ENCODE peak calls at places on chromosomes 7 and 10, in eight cellular contexts. One of them, this sample, is unnamed.

GRCh38 chr7:66460921-66461361 is 167.7 kb upstream of the KCTD7 start:
- DNase-seq in fibroblast of mammary gland: peak; percentile 11
- DNase-seq in heart right ventricle: no peak
- DNase-seq in cardiac fibroblast: no peak
- DNase-seq in neural progenitor cell: no peak
- DNase-seq in SK-N-SH: no peak
- DNase-seq in GM12865: no peak
- DNase-seq in CD4-positive, CD25-positive, alpha-beta regulatory T cell: no peak
- DNase-seq in this sample: no peak

GRCh38 chr10:71597821-71598498 is 121.6 kb downstream of the C10orf105 start:
- DNase-seq in cardiac fibroblast: peak; percentile 64
- DNase-seq in CD4-positive, CD25-positive, alpha-beta regulatory T cell: no peak
- DNase-seq in fibroblast of mammary gland: peak; percentile 70
- DNase-seq in SK-N-SH: no peak
- DNase-seq in neural progenitor cell: no peak
- DNase-seq in GM12865: peak; percentile 23
- DNase-seq in heart right ventricle: peak; percentile 40
- DNase-seq in this sample: no peak

GRCh38 chr10:126421745-126422144 is 33.5 kb upstream of the ADAM12 start:
- DNase-seq in SK-N-SH: no peak
- DNase-seq in CD4-positive, CD25-positive, alpha-beta regulatory T cell: no peak
- DNase-seq in neural progenitor cell: no peak
- DNase-seq in cardiac fibroblast: peak; percentile 96
- DNase-seq in fibroblast of mammary gland: peak; percentile 99
- DNase-seq in heart right ventricle: no peak
- DNase-seq in GM12865: no peak
- DNase-seq in this sample: peak; percentile 96

GRCh38 chr10:131641898-131642297 is 258.9 kb upstream of the PPP2R2D start:
- DNase-seq in cardiac fibroblast: no peak
- DNase-seq in neural progenitor cell: no peak
- DNase-seq in heart right ventricle: no peak
- DNase-seq in SK-N-SH: no peak
- DNase-seq in GM12865: peak; percentile 22
- DNase-seq in CD4-positive, CD25-positive, alpha-beta regulatory T cell: no peak
- DNase-seq in fibroblast of mammary gland: no peak
- DNase-seq in this sample: no peak

GRCh38 chr10:79347894-79348639 is 798 bp downstream of the PPIF start:
- DNase-seq in fibroblast of mammary gland: peak; percentile 64
- DNase-seq in heart right ventricle: peak; percentile 75
- DNase-seq in cardiac fibroblast: peak; percentile 79
- DNase-seq in GM12865: peak; percentile 90
- DNase-seq in SK-N-SH: peak; percentile 78
- DNase-seq in neural progenitor cell: peak; percentile 29
- DNase-seq in CD4-positive, CD25-positive, alpha-beta regulatory T cell: peak; percentile 59
- DNase-seq in this sample: peak; percentile 38

GRCh38 chr7:135745702-135746312 is 2.8 kb downstream of the FAM180A start:
- DNase-seq in SK-N-SH: no peak
- DNase-seq in CD4-positive, CD25-positive, alpha-beta regulatory T cell: no peak
- DNase-seq in neural progenitor cell: no peak
- DNase-seq in cardiac fibroblast: peak; percentile 96
- DNase-seq in fibroblast of mammary gland: peak; percentile 99
- DNase-seq in heart right ventricle: no peak
- DNase-seq in GM12865: no peak
- DNase-seq in this sample: peak; percentile 83

GRCh38 chr7:92868683-92869293 is 32.4 kb upstream of the CDK6 start:
- DNase-seq in CD4-positive, CD25-positive, alpha-beta regulatory T cell: no peak
- DNase-seq in neural progenitor cell: no peak
- DNase-seq in cardiac fibroblast: no peak
- DNase-seq in GM12865: no peak
- DNase-seq in SK-N-SH: no peak
- DNase-seq in fibroblast of mammary gland: no peak
- DNase-seq in heart right ventricle: no peak
- DNase-seq in this sample: no peak

GRCh38 chr7:136086712-136087111 is 109.6 kb upstream of the MTPN start:
- DNase-seq in CD4-positive, CD25-positive, alpha-beta regulatory T cell: peak; percentile 43
- DNase-seq in fibroblast of mammary gland: peak; percentile 86
- DNase-seq in GM12865: peak; percentile 24
- DNase-seq in cardiac fibroblast: peak; percentile 94
- DNase-seq in neural progenitor cell: peak; percentile 71
- DNase-seq in heart right ventricle: no peak
- DNase-seq in SK-N-SH: peak; percentile 43
- DNase-seq in this sample: peak; percentile 46

GRCh38 chr10:7171825-7172224 is 239.0 kb downstream of the SFMBT2 start:
- DNase-seq in GM12865: no peak
- DNase-seq in fibroblast of mammary gland: no peak
- DNase-seq in CD4-positive, CD25-positive, alpha-beta regulatory T cell: no peak
- DNase-seq in SK-N-SH: no peak
- DNase-seq in neural progenitor cell: no peak
- DNase-seq in heart right ventricle: no peak
- DNase-seq in cardiac fibroblast: no peak
- DNase-seq in this sample: no peak

GRCh38 chr10:88315746-88316145 is 267.4 kb downstream of the RNLS start:
- DNase-seq in SK-N-SH: no peak
- DNase-seq in cardiac fibroblast: no peak
- DNase-seq in fibroblast of mammary gland: peak; percentile 40
- DNase-seq in heart right ventricle: no peak
- DNase-seq in CD4-positive, CD25-positive, alpha-beta regulatory T cell: no peak
- DNase-seq in neural progenitor cell: no peak
- DNase-seq in GM12865: no peak
- DNase-seq in this sample: no peak

GRCh38 chr7:23893942-23894890 is 184.2 kb downstream of the STK31 start:
- DNase-seq in fibroblast of mammary gland: no peak
- DNase-seq in GM12865: peak; percentile 74
- DNase-seq in cardiac fibroblast: peak; percentile 47
- DNase-seq in CD4-positive, CD25-positive, alpha-beta regulatory T cell: no peak
- DNase-seq in heart right ventricle: no peak
- DNase-seq in neural progenitor cell: no peak
- DNase-seq in SK-N-SH: peak; percentile 44
- DNase-seq in this sample: no peak

GRCh38 chr7:101031082-101031481 is 11.2 kb downstream of the MUC17 start:
- DNase-seq in fibroblast of mammary gland: no peak
- DNase-seq in neural progenitor cell: no peak
- DNase-seq in cardiac fibroblast: no peak
- DNase-seq in SK-N-SH: no peak
- DNase-seq in heart right ventricle: no peak
- DNase-seq in GM12865: no peak
- DNase-seq in CD4-positive, CD25-positive, alpha-beta regulatory T cell: no peak
- DNase-seq in this sample: no peak

GRCh38 chr7:20595971-20596370 is 19.5 kb upstream of the ABCB5 start:
- DNase-seq in CD4-positive, CD25-positive, alpha-beta regulatory T cell: no peak
- DNase-seq in cardiac fibroblast: no peak
- DNase-seq in fibroblast of mammary gland: no peak
- DNase-seq in GM12865: no peak
- DNase-seq in neural progenitor cell: no peak
- DNase-seq in heart right ventricle: no peak
- DNase-seq in SK-N-SH: no peak
- DNase-seq in this sample: no peak

GRCh38 chr7:30505174-30505697 is 607 bp upstream of the GGCT start:
- DNase-seq in neural progenitor cell: no peak
- DNase-seq in fibroblast of mammary gland: no peak
- DNase-seq in GM12865: no peak
- DNase-seq in cardiac fibroblast: no peak
- DNase-seq in SK-N-SH: no peak
- DNase-seq in CD4-positive, CD25-positive, alpha-beta regulatory T cell: no peak
- DNase-seq in heart right ventricle: no peak
- DNase-seq in this sample: no peak

GRCh38 chr7:30504347-30505173 is at the start of gene GGCT:
- DNase-seq in GM12865: peak; percentile 99
- DNase-seq in fibroblast of mammary gland: peak; percentile 98
- DNase-seq in heart right ventricle: peak; percentile 98
- DNase-seq in neural progenitor cell: peak; percentile 98
- DNase-seq in CD4-positive, CD25-positive, alpha-beta regulatory T cell: peak; percentile 96
- DNase-seq in SK-N-SH: peak; percentile 100
- DNase-seq in cardiac fibroblast: peak; percentile 99
- DNase-seq in this sample: peak; percentile 95

GRCh38 chr7:30503273-30504212 is 1.1 kb downstream of the GGCT start:
- DNase-seq in SK-N-SH: peak; percentile 33
- DNase-seq in GM12865: no peak
- DNase-seq in heart right ventricle: no peak
- DNase-seq in neural progenitor cell: no peak
- DNase-seq in CD4-positive, CD25-positive, alpha-beta regulatory T cell: no peak
- DNase-seq in cardiac fibroblast: peak; percentile 28
- DNase-seq in fibroblast of mammary gland: peak; percentile 12
- DNase-seq in this sample: no peak

GRCh38 chr7:30501264-30501663 is 3.4 kb downstream of the GGCT start:
- DNase-seq in GM12865: no peak
- DNase-seq in heart right ventricle: no peak
- DNase-seq in neural progenitor cell: no peak
- DNase-seq in fibroblast of mammary gland: no peak
- DNase-seq in cardiac fibroblast: no peak
- DNase-seq in SK-N-SH: no peak
- DNase-seq in CD4-positive, CD25-positive, alpha-beta regulatory T cell: no peak
- DNase-seq in this sample: no peak

GRCh38 chr7:30502470-30503251 is 2.0 kb downstream of the GGCT start:
- DNase-seq in SK-N-SH: no peak
- DNase-seq in CD4-positive, CD25-positive, alpha-beta regulatory T cell: no peak
- DNase-seq in cardiac fibroblast: no peak
- DNase-seq in GM12865: no peak
- DNase-seq in heart right ventricle: no peak
- DNase-seq in fibroblast of mammary gland: no peak
- DNase-seq in neural progenitor cell: no peak
- DNase-seq in this sample: no peak
- H3K4me3 ChIP-seq in SK-N-SH: no peak overlapping the region
- H3K4me3 ChIP-seq in CD4-positive, CD25-positive, alpha-beta regulatory T cell: peak overlapping the region; percentile 94
- H3K4me3 ChIP-seq in cardiac fibroblast: no peak overlapping the region
- H3K4me3 ChIP-seq in GM12865: no peak overlapping the region
- H3K4me3 ChIP-seq in heart right ventricle: no peak overlapping the region
- H3K4me3 ChIP-seq in fibroblast of mammary gland: no peak overlapping the region
- H3K4me3 ChIP-seq in neural progenitor cell: peak overlapping the region; percentile 72
- H3K4me3 ChIP-seq in this sample: no peak overlapping the region

DNA sequence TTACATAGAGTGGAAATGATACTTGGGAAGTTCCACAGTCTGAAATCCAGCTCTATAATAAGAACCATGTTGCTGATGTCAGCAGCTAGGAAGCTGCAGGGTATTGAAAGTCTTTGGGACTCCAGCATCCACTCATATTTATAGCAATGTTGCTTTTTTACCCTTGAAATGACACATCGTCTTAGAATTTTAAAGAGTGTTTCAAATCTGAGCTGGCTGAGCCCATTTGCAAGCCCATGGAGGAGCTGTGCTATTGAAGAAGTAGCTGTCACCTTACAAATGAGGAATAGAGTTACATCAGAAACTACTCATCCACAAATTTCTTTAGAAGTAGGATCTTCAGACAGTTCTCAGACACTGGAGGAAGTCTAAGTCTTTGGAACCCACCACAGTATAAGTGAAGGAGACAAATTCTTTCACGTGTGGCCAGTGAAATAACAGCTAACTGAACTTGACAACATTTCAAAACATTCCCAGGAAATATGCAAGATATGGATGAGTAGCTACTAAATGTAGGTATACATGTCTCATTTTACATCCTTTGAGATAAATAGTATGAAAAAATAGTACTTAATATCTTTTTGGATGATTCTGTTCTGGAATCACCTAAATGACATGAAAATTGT is 203.6 kb downstream of the ZNF365 start:
- DNase-seq in neural progenitor cell: no peak
- DNase-seq in GM12865: no peak
- DNase-seq in SK-N-SH: no peak
- DNase-seq in cardiac fibroblast: no peak
- DNase-seq in CD4-positive, CD25-positive, alpha-beta regulatory T cell: no peak
- DNase-seq in fibroblast of mammary gland: peak; percentile 70
- DNase-seq in heart right ventricle: no peak
- DNase-seq in this sample: peak; percentile 52
- H3K4me3 ChIP-seq in neural progenitor cell: no peak overlapping the region
- H3K4me3 ChIP-seq in GM12865: no peak overlapping the region
- H3K4me3 ChIP-seq in SK-N-SH: no peak overlapping the region
- H3K4me3 ChIP-seq in cardiac fibroblast: no peak overlapping the region
- H3K4me3 ChIP-seq in CD4-positive, CD25-positive, alpha-beta regulatory T cell: no peak overlapping the region
- H3K4me3 ChIP-seq in fibroblast of mammary gland: no peak overlapping the region
- H3K4me3 ChIP-seq in heart right ventricle: no peak overlapping the region
- H3K4me3 ChIP-seq in this sample: no peak overlapping the region

GRCh38 chr10:84541289-84541637 is 212.9 kb downstream of the CCSER2 start:
- DNase-seq in cardiac fibroblast: no peak
- DNase-seq in CD4-positive, CD25-positive, alpha-beta regulatory T cell: no peak
- DNase-seq in fibroblast of mammary gland: no peak
- DNase-seq in GM12865: peak; percentile 33
- DNase-seq in SK-N-SH: no peak
- DNase-seq in neural progenitor cell: peak; percentile 60
- DNase-seq in heart right ventricle: no peak
- DNase-seq in this sample: no peak
- H3K4me3 ChIP-seq in cardiac fibroblast: no peak overlapping the region
- H3K4me3 ChIP-seq in CD4-positive, CD25-positive, alpha-beta regulatory T cell: no peak overlapping the region
- H3K4me3 ChIP-seq in fibroblast of mammary gland: no peak overlapping the region
- H3K4me3 ChIP-seq in GM12865: no peak overlapping the region
- H3K4me3 ChIP-seq in SK-N-SH: no peak overlapping the region
- H3K4me3 ChIP-seq in neural progenitor cell: peak overlapping the region; percentile 46
- H3K4me3 ChIP-seq in heart right ventricle: peak overlapping the region; percentile 45
- H3K4me3 ChIP-seq in this sample: no peak overlapping the region

DNA sequence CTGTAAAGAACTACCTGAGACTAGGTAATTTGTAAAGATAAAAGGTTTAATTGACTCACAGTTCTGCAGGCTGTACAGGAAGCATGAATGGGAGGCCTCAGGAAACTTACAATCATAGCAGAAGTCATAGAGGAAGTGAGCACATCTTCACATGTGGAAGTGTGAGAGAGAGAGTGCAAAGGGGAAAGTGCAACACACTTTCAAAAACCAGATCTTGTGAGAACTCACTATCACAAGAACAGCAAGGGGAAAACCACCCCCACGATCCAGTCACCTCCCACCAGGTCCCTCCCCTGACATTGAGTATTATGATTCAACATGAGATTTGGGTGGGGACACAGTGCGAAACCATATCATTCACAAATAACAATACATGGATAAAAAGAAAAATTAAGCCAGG is 24.5 kb downstream of the AVL9 start:
- DNase-seq in SK-N-SH: no peak
- DNase-seq in neural progenitor cell: no peak
- DNase-seq in heart right ventricle: no peak
- DNase-seq in fibroblast of mammary gland: no peak
- DNase-seq in GM12865: no peak
- DNase-seq in cardiac fibroblast: no peak
- DNase-seq in CD4-positive, CD25-positive, alpha-beta regulatory T cell: no peak
- DNase-seq in this sample: no peak
- H3K4me3 ChIP-seq in SK-N-SH: no peak overlapping the region
- H3K4me3 ChIP-seq in neural progenitor cell: no peak overlapping the region
- H3K4me3 ChIP-seq in heart right ventricle: no peak overlapping the region
- H3K4me3 ChIP-seq in fibroblast of mammary gland: no peak overlapping the region
- H3K4me3 ChIP-seq in GM12865: no peak overlapping the region
- H3K4me3 ChIP-seq in cardiac fibroblast: no peak overlapping the region
- H3K4me3 ChIP-seq in CD4-positive, CD25-positive, alpha-beta regulatory T cell: no peak overlapping the region
- H3K4me3 ChIP-seq in this sample: no peak overlapping the region